ENCODE peak calls at places on chromosomes 2 and 18, in nine cellular contexts. Q is HCEC 1CT, P is NCI-H2081, E is NCI-H748 treated with DMSO at 0.1 percent for 48 hours, R is smooth muscle cell of the brain vasculature, U is body of pancreas, C is astrocyte of the spinal cord, L is GM12865, K is epithelial cell of prostate. T is an unnamed sample.

GRCh38 chr2:234502285-234502918 is 5.5 kb upstream of the ARL4C start:
- DNase-seq in K (no peak), R (no peak), L (no peak), C (peak; percentile 85), E (peak; percentile 26), P (peak; percentile 39), Q (peak; percentile 87), U (no peak), T (no peak)

GRCh38 chr18:53567935-53568574 is 656.4 kb downstream of the MBD2 start:
- DNase-seq in R (no peak), Q (no peak), L (peak; percentile 45), U (no peak), P (peak; percentile 17), E (peak; percentile 27), C (peak; percentile 32), K (no peak), T (peak; percentile 54)

GRCh38 chr2:72952110-72952823 is 34.9 kb downstream of the EMX1 start:
- DNase-seq in C (no peak), L (no peak), K (no peak), E (no peak), Q (no peak), R (no peak), U (no peak), P (no peak), T (no peak)

GRCh38 chr2:120609826-120610395 is 125.8 kb upstream of the GLI2 start:
- DNase-seq in U (no peak), E (no peak), Q (no peak), K (no peak), R (no peak), C (no peak), P (no peak), L (no peak), T (no peak)

GRCh38 chr2:39228413-39229209 is 15.2 kb downstream of the CDKL4 start:
- DNase-seq in R (no peak), E (no peak), P (no peak), Q (no peak), K (no peak), C (no peak), L (peak; percentile 40), U (no peak), T (no peak)

GRCh38 chr2:10750610-10751009 is 29.2 kb downstream of the ATP6V1C2 start:
- DNase-seq in U (no peak), E (no peak), R (no peak), L (no peak), P (no peak), K (no peak), Q (peak; percentile 42), C (peak; percentile 3), T (no peak)

GRCh38 chr18:63336366-63337099 is 17.0 kb upstream of the BCL2 start:
- DNase-seq in E (no peak), R (no peak), K (peak; percentile 45), Q (peak; percentile 97), C (peak; percentile 89), L (no peak), U (no peak), P (no peak), T (no peak)

GRCh38 chr18:47531759-47532158 is 280.3 kb upstream of the SKOR2 start:
- DNase-seq in K (no peak), P (no peak), C (no peak), E (no peak), Q (no peak), R (no peak), U (no peak), L (no peak), T (peak; percentile 59)

GRCh38 chr18:9814431-9814830 is 71.3 kb upstream of the TXNDC2 start:
- DNase-seq in E (no peak), Q (peak; percentile 83), U (no peak), K (no peak), P (no peak), R (peak; percentile 54), C (peak; percentile 91), L (no peak), T (no peak)

GRCh38 chr2:118980573-118980972 is 38.6 kb downstream of the MARCO start:
- DNase-seq in C (no peak), R (no peak), U (no peak), Q (no peak), P (no peak), K (no peak), L (no peak), E (no peak), T (peak; percentile 1)

GRCh38 chr2:121480826-121481225 is 49.9 kb upstream of the RNU4ATAC start:
- DNase-seq in R (peak; percentile 49), K (no peak), C (peak; percentile 95), L (no peak), U (no peak), Q (no peak), P (peak; percentile 16), E (no peak), T (no peak)

GRCh38 chr2:2484301-2484700 is 153.2 kb upstream of the MYT1L start:
- DNase-seq in E (no peak), R (no peak), P (peak; percentile 78), U (no peak), Q (no peak), K (no peak), C (no peak), L (no peak), T (no peak)

GRCh38 chr2:16121986-16122390 is 181.6 kb downstream of the MYCN start:
- DNase-seq in P (no peak), C (no peak), E (no peak), K (no peak), R (no peak), Q (no peak), L (no peak), U (no peak), T (no peak)

GRCh38 chr2:48346124-48346536 is 183.8 kb upstream of the STON1 start:
- DNase-seq in L (no peak), E (no peak), U (no peak), Q (peak; percentile 88), P (no peak), C (peak; percentile 87), R (peak; percentile 32), K (no peak), T (no peak)

GRCh38 chr2:45004569-45005181 is 4.6 kb downstream of the SIX2 start:
- DNase-seq in R (no peak), Q (no peak), E (no peak), P (no peak), C (no peak), U (no peak), L (no peak), K (no peak), T (no peak)

GRCh38 chr2:102103992-102104871 is 38.3 kb upstream of the IL1R1 start:
- DNase-seq in R (no peak), E (no peak), Q (peak; percentile 89), C (peak; percentile 89), K (no peak), U (peak; percentile 58), P (no peak), L (peak; percentile 91), T (no peak)

GRCh38 chr18:23453657-23454011 is 547 bp downstream of the RIOK3 start:
- DNase-seq in U (no peak), K (peak; percentile 89), R (no peak), P (no peak), Q (peak; percentile 42), L (peak; percentile 29), E (no peak), C (peak; percentile 48), T (no peak)

GRCh38 chr2:233105156-233105895 is 45.2 kb downstream of the INPP5D start:
- DNase-seq in E (no peak), U (no peak), P (no peak), R (no peak), C (no peak), L (no peak), Q (no peak), K (no peak), T (no peak)

GRCh38 chr18:37565985-37566478 is 434 bp upstream of the CELF4 start:
- DNase-seq in K (no peak), U (peak; percentile 59), Q (no peak), P (peak; percentile 87), E (peak; percentile 72), L (no peak), R (no peak), C (peak; percentile 17), T (peak; percentile 99)

GRCh38 chr18:68414407-68414806 is 300.5 kb downstream of the TMX3 start:
- DNase-seq in E (no peak), K (no peak), U (no peak), R (no peak), Q (no peak), C (no peak), P (no peak), L (no peak), T (no peak)

GRCh38 chr18:57438669-57439616 is 3.8 kb downstream of the ONECUT2 start:
- DNase-seq in Q (no peak), U (no peak), R (no peak), L (no peak), C (no peak), K (no peak), E (peak; percentile 30), P (peak; percentile 40), T (peak; percentile 78)

GRCh38 chr18:36045241-36045999 is 21.9 kb downstream of the RPRD1A start:
- DNase-seq in C (no peak), R (no peak), K (peak; percentile 46), Q (no peak), P (no peak), U (no peak), E (no peak), L (no peak), T (no peak)

GRCh38 chr2:159035790-159036411 is 67.5 kb downstream of the TANC1 start:
- DNase-seq in R (no peak), Q (peak; percentile 21), L (peak; percentile 37), P (peak; percentile 43), K (peak; percentile 71), E (peak; percentile 25), U (peak; percentile 26), C (peak; percentile 68), T (peak; percentile 60)

GRCh38 chr2:37570773-37571570 is 100.5 kb downstream of the CDC42EP3 start:
- DNase-seq in K (peak; percentile 81), L (peak; percentile 97), E (no peak), P (no peak), R (no peak), U (no peak), C (peak; percentile 80), Q (peak; percentile 91), T (no peak)

GRCh38 chr18:45667056-45667455 is 51.8 kb downstream of the SLC14A2 start:
- DNase-seq in P (no peak), U (no peak), K (no peak), L (peak; percentile 28), Q (no peak), C (no peak), E (no peak), R (no peak), T (no peak)

GRCh38 chr2:200221055-200221692 is 85.3 kb upstream of the SPATS2L start:
- DNase-seq in E (no peak), P (no peak), K (no peak), Q (no peak), R (no peak), C (no peak), L (no peak), U (no peak), T (no peak)

GRCh38 chr2:98502556-98503335 is 58.1 kb downstream of the INPP4A start:
- DNase-seq in Q (peak; percentile 16), E (no peak), P (no peak), U (no peak), L (peak; percentile 52), K (no peak), R (no peak), C (peak; percentile 56), T (no peak)

GRCh38 chr2:75608684-75609333 is 37.8 kb upstream of the MRPL19 start:
- DNase-seq in L (peak; percentile 67), U (peak; percentile 78), Q (peak; percentile 55), P (peak; percentile 72), K (no peak), R (no peak), C (peak; percentile 55), E (peak; percentile 28), T (peak; percentile 86)

GRCh38 chr18:56982756-56983155 is 164.1 kb upstream of the BOD1L2 start:
- DNase-seq in U (no peak), P (no peak), R (no peak), L (no peak), C (no peak), K (no peak), E (peak; percentile 11), Q (no peak), T (no peak)

GRCh38 chr2:17878222-17879136 is at the start of gene KCNS3:
- DNase-seq in P (peak; percentile 22), E (no peak), K (no peak), U (peak; percentile 45), L (peak; percentile 11), Q (peak; percentile 32), R (no peak), C (peak; percentile 8), T (peak; percentile 86)

GRCh38 chr2:161905389-161906046 is 168.5 kb downstream of the DPP4 start:
- DNase-seq in C (peak; percentile 51), L (peak; percentile 41), U (no peak), E (peak; percentile 63), R (no peak), Q (peak; percentile 3), K (peak; percentile 5), P (peak; percentile 95), T (no peak)